ENCODE peak calls at places on chromosome 12, in five cellular contexts. Q, F, T, D and J are unnamed samples.
A peak's percentile ranks its signal among the peaks of the same experiment; 100 is the strongest.

GRCh38 chr12:24778486-24779304 is 170.2 kb downstream of the BCAT1 start:
- DNase-seq in Q (no peak), F (no peak), T (peak; percentile 11), D (peak; percentile 77), J (no peak)

GRCh38 chr12:6539276-6540134 is 5.2 kb downstream of the GAPDH start:
- DNase-seq in Q (no peak), F (no peak), T (peak; percentile 41), D (peak; percentile 17), J (no peak)

GRCh38 chr12:69703146-69703642 is 4.1 kb upstream of the BEST3 start:
- DNase-seq in Q (no peak), F (no peak), T (no peak), D (no peak), J (no peak)

GRCh38 chr12:114812858-114813761 is 129.1 kb upstream of the TBX3 start:
- DNase-seq in Q (no peak), F (no peak), T (no peak), D (peak; percentile 31), J (no peak)

GRCh38 chr12:24230061-24230460 is 280.6 kb upstream of the SOX5 start:
- DNase-seq in Q (no peak), F (no peak), T (no peak), D (peak; percentile 56), J (no peak)

GRCh38 chr12:88985011-88985410 is 367.3 kb downstream of the DUSP6 start:
- DNase-seq in Q (no peak), F (no peak), T (no peak), D (no peak), J (no peak)

GRCh38 chr12:94560416-94561221 is 89.7 kb downstream of the TMCC3 start:
- DNase-seq in Q (no peak), F (peak; percentile 61), T (no peak), D (peak; percentile 84), J (no peak)

GRCh38 chr12:84738481-84738972 is 174.1 kb downstream of the SLC6A15 start:
- DNase-seq in Q (no peak), F (no peak), T (no peak), D (peak; percentile 67), J (no peak)

GRCh38 chr12:55060470-55060869 is 40.7 kb downstream of the NEUROD4 start:
- DNase-seq in Q (no peak), F (no peak), T (no peak), D (peak; percentile 17), J (no peak)

GRCh38 chr12:52631264-52631663 is 12.9 kb upstream of the KRT73 start:
- DNase-seq in Q (no peak), F (no peak), T (no peak), D (no peak), J (peak; percentile 61)

GRCh38 chr12:81573228-81573627 is 185.9 kb downstream of the PPFIA2 start:
- DNase-seq in Q (no peak), F (no peak), T (no peak), D (peak; percentile 1), J (no peak)

GRCh38 chr12:116153983-116154382 is 123.5 kb downstream of the MED13L start:
- DNase-seq in Q (no peak), F (no peak), T (no peak), D (peak; percentile 31), J (no peak)

GRCh38 chr12:31267966-31268365 is 58.0 kb downstream of the SINHCAF start:
- DNase-seq in Q (no peak), F (no peak), T (no peak), D (no peak), J (no peak)

GRCh38 chr12:131264625-131265024 is 310.9 kb downstream of the ADGRD1 start:
- DNase-seq in Q (no peak), F (no peak), T (no peak), D (no peak), J (no peak)
- H3K27ac ChIP-seq in Q (no peak overlapping the region), F (no peak overlapping the region), T (no peak overlapping the region), D (no peak overlapping the region), J (no peak overlapping the region)

GRCh38 chr12:79424109-79424721 is 266.5 kb downstream of the PAWR start:
- DNase-seq in Q (no peak), F (no peak), T (peak; percentile 30), D (no peak), J (no peak)
- TF ChIP-seq POLR2AphosphoS5 in Q (no peak), F (no peak), T (peak; percentile 51), D (no peak), J (no peak)

GRCh38 chr12:76586764-76587395 is 27.3 kb upstream of the OSBPL8 start:
- DNase-seq in Q (no peak), F (peak; percentile 13), T (peak; percentile 16), D (peak; percentile 73), J (no peak)
- H3K27ac ChIP-seq in Q (no peak overlapping the region), F (no peak overlapping the region), T (no peak overlapping the region), D (no peak overlapping the region), J (peak overlapping the region; percentile 57)

GRCh38 chr12:569803-570236 is 93.4 kb downstream of the NINJ2 start:
- DNase-seq in Q (peak; percentile 96), F (peak; percentile 92), T (peak; percentile 98), D (peak; percentile 94), J (no peak)
- TF ChIP-seq POLR2AphosphoS5 in Q (peak; percentile 71), F (peak; percentile 18), T (peak; percentile 17), D (peak; percentile 22), J (no peak)

GRCh38 chr12:56145218-56145617 is 7.2 kb upstream of the MYL6B start:
- DNase-seq in Q (no peak), F (no peak), T (no peak), D (no peak), J (no peak)
- H3K27ac ChIP-seq in Q (peak overlapping the region; percentile 34), F (peak overlapping the region; percentile 58), T (no peak overlapping the region), D (no peak overlapping the region), J (no peak overlapping the region)

GRCh38 chr12:56628671-56629458 is 1.3 kb downstream of the BAZ2A start:
- DNase-seq in Q (no peak), F (peak; percentile 79), T (peak; percentile 72), D (peak; percentile 66), J (no peak)

GRCh38 chr12:56631790-56632700 is 1.9 kb upstream of the BAZ2A start:
- DNase-seq in Q (peak; percentile 93), F (peak; percentile 89), T (peak; percentile 82), D (peak; percentile 83), J (no peak)

GRCh38 chr12:56629459-56630179 is 507 bp downstream of the BAZ2A start:
- DNase-seq in Q (no peak), F (peak; percentile 39), T (peak; percentile 67), D (peak; percentile 34), J (no peak)

GRCh38 chr12:56632701-56633464 is 2.8 kb upstream of the BAZ2A start:
- DNase-seq in Q (no peak), F (no peak), T (peak; percentile 23), D (no peak), J (no peak)

DNA sequence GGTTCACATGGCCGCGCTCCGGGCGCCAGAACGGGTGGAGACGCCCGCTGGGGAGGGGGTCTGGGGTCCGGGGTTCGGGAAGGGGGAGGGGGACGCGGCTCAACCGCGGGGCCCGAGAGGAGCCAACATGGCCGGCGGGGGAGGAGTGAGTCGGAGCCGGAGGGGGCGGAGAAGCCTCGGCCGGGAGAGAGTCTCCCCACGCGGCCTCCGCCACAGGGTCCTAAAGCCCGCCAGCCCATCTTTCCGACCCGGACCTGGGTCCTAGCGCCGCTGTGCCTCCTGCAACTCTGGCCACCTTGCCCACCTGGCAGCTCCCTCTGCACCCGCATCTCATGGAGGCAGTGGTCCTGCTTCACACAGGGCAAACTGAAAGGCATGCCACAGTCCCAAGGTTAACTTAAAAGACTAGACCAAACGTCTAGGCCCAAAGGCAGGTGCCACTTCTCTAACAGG is at the start of gene BAZ2A:
- DNase-seq in Q (peak; percentile 96), F (peak; percentile 93), T (peak; percentile 97), D (peak; percentile 99), J (no peak)
- TF ChIP-seq POLR2AphosphoS5 in Q (peak; percentile 85), F (peak; percentile 38), T (no peak), D (peak; percentile 64), J (peak; percentile 77)

GRCh38 chr12:66823857-66824570 is 145.1 kb upstream of the GRIP1 start:
- DNase-seq in Q (no peak), F (no peak), T (no peak), D (no peak), J (no peak)
- H3K27ac ChIP-seq in Q (peak overlapping the region; percentile 55), F (peak overlapping the region; percentile 4), T (no peak overlapping the region), D (no peak overlapping the region), J (peak overlapping the region; percentile 33)

GRCh38 chr12:57005980-57006808 is at the start of gene ZBTB39:
- DNase-seq in Q (no peak), F (peak; percentile 65), T (peak; percentile 99), D (peak; percentile 86), J (no peak)
- TF ChIP-seq POLR2AphosphoS5 in Q (no peak), F (no peak), T (peak; percentile 61), D (peak; percentile 52), J (no peak)

DNA sequence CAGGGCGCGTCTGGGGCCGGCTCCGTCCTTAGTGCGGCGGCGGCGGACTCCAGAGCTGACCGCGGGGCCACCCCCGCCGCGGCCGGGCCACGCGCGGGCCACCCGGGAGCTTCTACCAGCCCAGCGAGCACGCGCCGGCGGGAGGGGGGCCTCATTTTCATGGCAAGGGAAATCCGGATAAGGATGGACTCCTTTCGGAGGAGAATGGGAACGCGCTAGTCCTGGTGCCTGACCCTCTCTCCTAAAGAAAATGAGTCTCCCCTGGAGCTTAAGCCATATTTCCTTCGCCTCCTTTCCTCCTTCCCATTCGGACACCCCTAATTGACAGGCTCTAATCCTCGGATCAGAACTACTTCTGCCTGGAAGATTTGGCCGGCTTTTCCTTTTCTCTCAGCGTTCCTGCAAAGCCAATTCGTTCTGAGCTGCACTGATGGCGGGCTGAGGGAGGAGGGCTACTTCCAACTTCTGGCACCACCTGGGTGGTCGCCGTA is 81.8 kb upstream of the HMGA2 start:
- DNase-seq in Q (peak; percentile 82), F (no peak), T (no peak), D (peak; percentile 70), J (no peak)
- H3K27ac ChIP-seq in Q (no peak overlapping the region), F (no peak overlapping the region), T (peak overlapping the region; percentile 92), D (no peak overlapping the region), J (no peak overlapping the region)

DNA sequence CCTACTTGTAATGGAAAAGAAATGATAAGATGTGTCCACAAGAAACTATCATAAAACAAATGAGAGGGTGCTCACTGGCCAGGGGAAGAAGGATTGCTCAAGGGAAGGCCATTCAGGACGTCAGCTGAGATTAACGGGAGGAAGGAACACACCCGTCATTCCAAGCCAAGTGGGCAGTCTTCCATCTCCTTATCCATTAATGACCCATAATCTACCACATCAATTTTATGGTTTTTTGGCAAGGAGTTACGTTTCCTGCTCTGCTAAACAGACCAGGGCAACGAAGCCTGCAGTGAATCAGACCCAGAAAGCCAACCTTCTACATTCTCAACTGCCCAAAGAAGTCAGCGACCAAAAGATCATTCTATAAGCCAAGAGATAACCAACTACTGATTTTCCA is 25.1 kb downstream of the PRKAB1 start:
- DNase-seq in Q (no peak), F (peak; percentile 80), T (peak; percentile 58), D (no peak), J (no peak)
- TF ChIP-seq POLR2AphosphoS5 in Q (peak; percentile 43), F (peak; percentile 69), T (peak; percentile 75), D (no peak), J (no peak)